ENCODE peak calls at places on chromosomes 3 and 15, in four cellular contexts. W is NCI-H1092 treated with DMSO at 0.1 percent for 48 hours, T is GM12865, Z is dorsolateral prefrontal cortex. C is an unnamed sample.

GRCh38 chr3:176697284-176697889 is 499.9 kb downstream of the TBL1XR1 start:
- DNase-seq in Z (no peak), W (no peak), T (no peak), C (no peak)

GRCh38 chr3:12967751-12968209 is 105.4 kb downstream of the IQSEC1 start:
- DNase-seq in Z (peak; percentile 83), W (no peak), T (peak; percentile 95), C (peak; percentile 95)

GRCh38 chr3:158649791-158650190 is 5.5 kb downstream of the GFM1 start:
- DNase-seq in T (no peak), Z (no peak), W (no peak), C (no peak)

GRCh38 chr3:62955126-62955525 is 79.9 kb upstream of the CADPS start:
- DNase-seq in W (no peak), Z (no peak), T (no peak), C (no peak)

GRCh38 chr3:193882091-193882490 is 253.9 kb upstream of the HES1 start:
- DNase-seq in W (no peak), T (no peak), Z (no peak), C (no peak)

GRCh38 chr3:78066287-78066686 is 1026.4 kb downstream of the ROBO2 start:
- DNase-seq in Z (no peak), T (no peak), W (no peak), C (no peak)

GRCh38 chr15:52328680-52329079 is 33.1 kb upstream of the MYO5C start:
- DNase-seq in Z (no peak), T (no peak), W (no peak), C (no peak)

GRCh38 chr3:159126261-159127020 is 324.6 kb downstream of the MFSD1 start:
- DNase-seq in T (no peak), Z (no peak), W (no peak), C (no peak)

GRCh38 chr15:90020041-90020735 is 19.1 kb downstream of the ZNF710 start:
- DNase-seq in W (no peak), T (peak; percentile 74), Z (no peak), C (no peak)

GRCh38 chr3:134381836-134382442 is 7.7 kb upstream of the AMOTL2 start:
- DNase-seq in Z (no peak), W (no peak), T (no peak), C (no peak)

GRCh38 chr3:191740712-191741111 is 279.7 kb downstream of the PYDC2 start:
- DNase-seq in T (no peak), W (no peak), Z (no peak), C (no peak)

GRCh38 chr3:2097641-2098191 is 950 bp upstream of the CNTN4 start:
- DNase-seq in T (no peak), Z (no peak), W (no peak), C (no peak)

GRCh38 chr3:154252759-154253638 is 71.3 kb downstream of the DHX36 start:
- DNase-seq in W (peak; percentile 56), T (peak; percentile 79), Z (peak; percentile 86), C (peak; percentile 93)

GRCh38 chr15:96948981-96949380 is 618.5 kb downstream of the NR2F2 start:
- DNase-seq in T (no peak), Z (no peak), W (no peak), C (no peak)

GRCh38 chr3:80688814-80689213 is 921.0 kb upstream of the ROBO1 start:
- DNase-seq in Z (no peak), T (no peak), W (peak; percentile 5), C (no peak)

GRCh38 chr15:68729789-68730201 is 90.9 kb downstream of the ANP32A start:
- DNase-seq in Z (peak; percentile 55), T (no peak), W (no peak), C (peak; percentile 61)

GRCh38 chr3:27456554-27456953 is 27.6 kb downstream of the SLC4A7 start:
- DNase-seq in T (no peak), W (no peak), Z (no peak), C (no peak)

GRCh38 chr3:30448946-30449686 is 157.3 kb upstream of the TGFBR2 start:
- DNase-seq in T (no peak), W (no peak), Z (no peak), C (no peak)

GRCh38 chr3:171459130-171459941 is 869 bp downstream of the TNIK start:
- DNase-seq in Z (peak; percentile 47), W (peak; percentile 51), T (peak; percentile 68), C (peak; percentile 55)

GRCh38 chr3:77837626-77838025 is 797.7 kb downstream of the ROBO2 start:
- DNase-seq in T (no peak), W (no peak), Z (no peak), C (no peak)

GRCh38 chr15:60130811-60131210 is 126.7 kb downstream of the FOXB1 start:
- DNase-seq in W (no peak), T (no peak), Z (no peak), C (no peak)

GRCh38 chr3:165855581-165855980 is 18.4 kb upstream of the BCHE start:
- DNase-seq in W (no peak), Z (no peak), T (no peak), C (no peak)

GRCh38 chr15:31974855-31975421 is 55.4 kb upstream of the CHRNA7 start:
- DNase-seq in T (peak; percentile 34), W (peak; percentile 49), Z (no peak), C (no peak)

GRCh38 chr3:55486857-55487375 is at the start of gene WNT5A:
- DNase-seq in Z (no peak), W (peak; percentile 22), T (peak; percentile 27), C (peak; percentile 69)

GRCh38 chr15:65421360-65422215 is 1.2 kb downstream of the IGDCC4 start:
- DNase-seq in T (peak; percentile 58), Z (no peak), W (no peak), C (peak; percentile 78)

GRCh38 chr3:76570436-76571057 is 469.4 kb upstream of the ROBO2 start:
- DNase-seq in W (peak; percentile 11), T (peak; percentile 36), Z (no peak), C (no peak)

GRCh38 chr3:187112934-187113793 is 26.1 kb downstream of the RPL39L start:
- DNase-seq in W (peak; percentile 5), Z (no peak), T (peak; percentile 47), C (no peak)

GRCh38 chr3:150520408-150520807 is 25.9 kb downstream of the SERP1 start:
- DNase-seq in W (no peak), Z (no peak), T (no peak), C (no peak)

GRCh38 chr15:81029416-81030367 is 29.0 kb downstream of the TLNRD1 start:
- DNase-seq in Z (no peak), W (no peak), T (no peak), C (no peak)

GRCh38 chr3:11989383-11990050 is 14.7 kb upstream of the SYN2 start:
- DNase-seq in T (no peak), Z (no peak), W (no peak), C (no peak)

GRCh38 chr3:178289544-178290160 is 246.6 kb upstream of the KCNMB2 start:
- DNase-seq in T (peak; percentile 41), W (no peak), Z (no peak), C (peak; percentile 48)

GRCh38 chr3:32937331-32937730 is 14.1 kb upstream of the CCR4 start:
- DNase-seq in Z (no peak), W (no peak), T (no peak), C (no peak)

GRCh38 chr3:50390523-50391177 is 31.3 kb upstream of the TMEM115 start:
- DNase-seq in W (peak; percentile 69), T (no peak), Z (no peak), C (peak; percentile 87)

GRCh38 chr3:114217266-114217665 is 20.1 kb downstream of the ZNF80 start:
- DNase-seq in W (no peak), Z (no peak), T (no peak), C (no peak)

GRCh38 chr15:100373942-100374341 is 32.2 kb upstream of the ADAMTS17 start:
- DNase-seq in W (peak; percentile 23), Z (no peak), T (no peak), C (no peak)

GRCh38 chr3:167913218-167913902 is 177.8 kb downstream of the SERPINI1 start:
- DNase-seq in T (peak; percentile 3), W (no peak), Z (no peak), C (no peak)